ENCODE peak calls at places on chromosomes 13 and 19, in six cellular contexts. A, X, R, Y, E and J are unnamed samples.

GRCh38 chr13:28582225-28582891 is 76.6 kb upstream of the POMP start:
- DNase-seq in A (no peak), X (no peak), R (no peak), Y (peak), E (no peak), J (no peak)

GRCh38 chr19:47406711-47407416 is 12.5 kb downstream of the MEIS3 start:
- DNase-seq in A (no peak), X (no peak), R (no peak), Y (no peak), E (no peak), J (no peak)

GRCh38 chr13:35824395-35824794 is 306.8 kb downstream of the DCLK1 start:
- DNase-seq in A (no peak), X (no peak), R (no peak), Y (no peak), E (no peak), J (no peak)

GRCh38 chr19:50858896-50859295 is 4.2 kb downstream of the KLK3 start:
- DNase-seq in A (no peak), X (no peak), R (no peak), Y (no peak), E (no peak), J (no peak)

GRCh38 chr13:74839656-74840055 is 642.3 kb downstream of the TBC1D4 start:
- DNase-seq in A (no peak), X (no peak), R (peak), Y (peak), E (peak), J (peak)

GRCh38 chr19:6753178-6754031 is 13.8 kb downstream of the SH2D3A start:
- DNase-seq in A (peak), X (no peak), R (no peak), Y (peak), E (peak), J (peak)

GRCh38 chr13:36069881-36070366 is 61.3 kb downstream of the DCLK1 start:
- DNase-seq in A (no peak), X (no peak), R (no peak), Y (no peak), E (no peak), J (no peak)

GRCh38 chr13:76762731-76763130 is 123.5 kb downstream of the KCTD12 start:
- DNase-seq in A (no peak), X (no peak), R (no peak), Y (no peak), E (no peak), J (no peak)

GRCh38 chr13:105960326-105960725 is 575.1 kb downstream of the EFNB2 start:
- DNase-seq in A (no peak), X (no peak), R (no peak), Y (no peak), E (no peak), J (no peak)

GRCh38 chr19:16911046-16911445 is 22.2 kb downstream of the F2RL3 start:
- DNase-seq in A (no peak), X (no peak), R (no peak), Y (no peak), E (no peak), J (no peak)